ENCODE peak calls at places on chromosome 13, in five cellular contexts. K, Q, Z, H and G are unnamed samples. For H3K27me3, the result is how much of the 10 kb centered on the place peaks cover.

GRCh38 chr13:111326621-111326965 is 6.2 kb downstream of the TEX29 start:
- DNase-seq in K (no peak), Q (no peak), Z (no peak), H (no peak), G (no peak)

GRCh38 chr13:101434486-101434885 is 18.0 kb upstream of the ITGBL1 start:
- DNase-seq in K (no peak), Q (no peak), Z (no peak), H (no peak), G (no peak)

GRCh38 chr13:51645154-51645650 is 60.9 kb downstream of the WDFY2 start:
- DNase-seq in K (no peak), Q (no peak), Z (no peak), H (no peak), G (no peak)

GRCh38 chr13:72181661-72182060 is 314.7 kb upstream of the DACH1 start:
- DNase-seq in K (no peak), Q (no peak), Z (no peak), H (no peak), G (no peak)

GRCh38 chr13:27971776-27972618 is 2.9 kb upstream of the CDX2 start:
- DNase-seq in K (no peak), Q (no peak), Z (no peak), H (no peak), G (no peak)

GRCh38 chr13:28099396-28100148 is 804 bp downstream of the FLT3 start:
- DNase-seq in K (no peak), Q (no peak), Z (no peak), H (no peak), G (no peak)

GRCh38 chr13:98575009-98575866 is 1.7 kb downstream of the STK24 start:
- DNase-seq in K (no peak), Q (no peak), Z (no peak), H (no peak), G (no peak)

GRCh38 chr13:106566682-106567420 is 1.1 kb downstream of the ARGLU1 start:
- DNase-seq in K (peak), Q (peak), Z (peak), H (peak), G (no peak)

GRCh38 chr13:107534548-107534947 is 680.8 kb downstream of the LIG4 start:
- DNase-seq in K (no peak), Q (no peak), Z (no peak), H (no peak), G (no peak)

GRCh38 chr13:87622921-87623320 is 48.2 kb upstream of the SLITRK5 start:
- DNase-seq in K (no peak), Q (no peak), Z (no peak), H (no peak), G (no peak)

GRCh38 chr13:102707465-102707864 is 12.6 kb upstream of the METTL21C start:
- DNase-seq in K (no peak), Q (no peak), Z (no peak), H (no peak), G (no peak)

GRCh38 chr13:87680298-87680697 is 9.1 kb downstream of the SLITRK5 start:
- DNase-seq in K (no peak), Q (no peak), Z (no peak), H (no peak), G (no peak)

GRCh38 chr13:107276936-107277335 is 709.0 kb upstream of the ARGLU1 start:
- DNase-seq in K (no peak), Q (no peak), Z (no peak), H (no peak), G (no peak)

GRCh38 chr13:37686501-37686900 is 87.9 kb upstream of the POSTN start:
- DNase-seq in K (no peak), Q (no peak), Z (no peak), H (no peak), G (no peak)

GRCh38 chr13:48493851-48494250 is 39.0 kb downstream of the RCBTB2 start:
- DNase-seq in K (no peak), Q (no peak), Z (no peak), H (no peak), G (no peak)

GRCh38 chr13:98509271-98510155 is 67.4 kb downstream of the STK24 start:
- DNase-seq in K (no peak), Q (peak), Z (peak), H (no peak), G (no peak)

GRCh38 chr13:95146486-95146885 is 154.8 kb downstream of the ABCC4 start:
- DNase-seq in K (no peak), Q (no peak), Z (no peak), H (no peak), G (no peak)

GRCh38 chr13:40549500-40550094 is 116.8 kb downstream of the FOXO1 start:
- DNase-seq in K (no peak), Q (no peak), Z (no peak), H (no peak), G (no peak)

GRCh38 chr13:110055089-110055488 is 251.9 kb downstream of the COL4A1 start:
- DNase-seq in K (no peak), Q (no peak), Z (no peak), H (no peak), G (no peak)

GRCh38 chr13:48094404-48094780 is 512 bp downstream of the MED4 start:
- DNase-seq in K (no peak), Q (no peak), Z (no peak), H (no peak), G (no peak)

GRCh38 chr13:40181203-40181845 is 485.1 kb downstream of the FOXO1 start:
- DNase-seq in K (peak), Q (no peak), Z (no peak), H (no peak), G (no peak)

GRCh38 chr13:88031980-88032562 is 360.9 kb downstream of the SLITRK5 start:
- DNase-seq in K (no peak), Q (no peak), Z (no peak), H (no peak), G (no peak)

GRCh38 chr13:65971541-65971940 is 1258.6 kb downstream of the PCDH9 start:
- DNase-seq in K (no peak), Q (no peak), Z (no peak), H (no peak), G (no peak)

GRCh38 chr13:35617420-35617819 is 140.9 kb upstream of the MAB21L1 start:
- DNase-seq in K (no peak), Q (no peak), Z (no peak), H (no peak), G (no peak)

GRCh38 chr13:80881495-80882482 is 540.9 kb upstream of the SPRY2 start:
- DNase-seq in K (no peak), Q (no peak), Z (no peak), H (no peak), G (no peak)

GRCh38 chr13:30880756-30881155 is 25.3 kb upstream of the MEDAG start:
- DNase-seq in K (no peak), Q (peak), Z (no peak), H (no peak), G (no peak)

GRCh38 chr13:71661921-71662320 is 205.1 kb downstream of the DACH1 start:
- DNase-seq in K (no peak), Q (no peak), Z (no peak), H (no peak), G (no peak)

GRCh38 chr13:80716610-80717081 is 375.7 kb upstream of the SPRY2 start:
- DNase-seq in K (no peak), Q (no peak), Z (peak), H (peak), G (peak)

GRCh38 chr13:46010148-46010547 is 42.4 kb downstream of the ZC3H13 start:
- DNase-seq in K (no peak), Q (no peak), Z (no peak), H (no peak), G (no peak)

GRCh38 chr13:40220299-40220935 is 446.0 kb downstream of the FOXO1 start:
- DNase-seq in K (no peak), Q (no peak), Z (no peak), H (no peak), G (no peak)

GRCh38 chr13:98348476-98348875 is 171.4 kb upstream of the RNF113B start:
- DNase-seq in K (no peak), Q (no peak), Z (no peak), H (no peak), G (no peak)

GRCh38 chr13:75826391-75826790 is 190.3 kb downstream of the LMO7 start:
- DNase-seq in K (no peak), Q (no peak), Z (no peak), H (no peak), G (no peak)

GRCh38 chr13:89568276-89568675 is 1779.2 kb upstream of the MIR17HG start:
- DNase-seq in K (no peak), Q (no peak), Z (no peak), H (no peak), G (no peak)

GRCh38 chr13:52411629-52412028 is 5.7 kb upstream of the THSD1 start:
- DNase-seq in K (no peak), Q (no peak), Z (no peak), H (no peak), G (no peak)

GRCh38 chr13:67096418-67096817 is 133.7 kb downstream of the PCDH9 start:
- DNase-seq in K (no peak), Q (no peak), Z (no peak), H (no peak), G (no peak)

DNA sequence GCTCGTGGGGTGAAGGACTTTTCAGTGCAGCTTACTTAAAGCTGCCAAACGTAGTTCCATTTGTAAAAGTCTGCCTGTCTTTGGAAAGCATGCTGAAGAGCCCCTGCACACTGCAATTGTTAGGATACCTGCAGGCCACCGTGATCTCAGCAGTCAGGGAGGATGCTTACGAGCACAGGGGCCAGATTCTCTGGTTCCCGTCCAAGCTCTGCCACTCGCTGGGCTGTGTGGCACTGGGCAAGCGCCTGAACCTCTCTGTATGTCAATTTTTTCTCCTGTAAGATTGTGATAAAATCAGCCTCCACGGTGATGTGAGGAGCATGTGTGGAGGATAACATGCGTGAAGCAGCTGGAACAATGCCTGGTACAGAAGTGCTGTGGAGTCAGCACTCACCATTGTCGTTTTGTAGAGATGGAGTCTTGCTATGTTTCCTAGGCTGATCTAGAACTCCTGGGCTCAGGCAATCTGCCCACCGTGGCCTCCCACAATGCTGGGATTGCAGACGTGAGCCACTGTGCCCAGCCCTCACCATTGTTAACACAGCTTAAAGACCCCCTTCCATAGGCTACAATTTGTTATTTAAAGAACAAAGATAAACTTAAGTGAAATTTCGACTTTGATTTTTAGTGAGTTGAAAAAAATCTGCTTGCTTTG is 3.5 kb downstream of the ADPRHL1 start:
- DNase-seq in K (no peak), Q (no peak), Z (no peak), H (no peak), G (no peak)
- H3K27ac ChIP-seq in K (peak), Q (peak), Z (peak), H (peak), G (no peak)

GRCh38 chr13:21675095-21676007 is 4.5 kb downstream of the FGF9 start:
- DNase-seq in K (peak), Q (no peak), Z (peak), H (peak), G (no peak)
- H3K4me3 ChIP-seq in K (peak), Q (peak), Z (peak), H (peak), G (peak)

DNA sequence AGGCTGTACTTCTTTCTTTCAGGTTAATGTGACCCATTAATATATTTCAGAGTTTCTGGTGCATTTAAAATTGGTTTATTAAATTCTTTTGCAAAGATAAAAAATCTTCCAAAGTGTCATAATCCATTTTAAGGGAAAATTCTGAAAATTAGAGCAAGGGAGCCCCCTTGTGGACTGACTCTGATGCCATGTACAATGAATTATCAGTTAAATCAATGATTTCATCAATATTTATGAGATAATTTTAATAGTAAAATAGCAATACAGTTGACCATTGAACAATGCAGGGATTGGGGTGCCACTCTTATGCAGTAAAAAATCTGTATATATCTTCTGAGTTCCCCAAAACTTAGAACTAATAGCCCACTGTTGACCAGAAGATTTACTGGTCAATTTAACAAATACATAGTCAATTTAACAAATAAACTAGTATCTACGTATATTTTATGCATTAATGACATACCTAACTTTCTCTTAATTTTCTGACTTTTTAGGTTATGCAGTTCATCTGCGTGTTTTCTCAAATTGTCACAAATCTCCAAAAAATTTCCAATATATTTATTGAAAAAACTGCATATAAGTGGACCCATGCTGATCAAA is 479.1 kb upstream of the MIR17HG start:
- DNase-seq in K (peak), Q (peak), Z (no peak), H (no peak), G (no peak)
- H3K27me3 ChIP-seq in K (under half), Q (under half), Z (under half), H (under half), G (under half)

GRCh38 chr13:93226065-93226622 is 463 bp upstream of the GPC6 start:
- DNase-seq in K (no peak), Q (no peak), Z (no peak), H (no peak), G (no peak)
- H3K27ac ChIP-seq in K (no peak), Q (peak), Z (no peak), H (no peak), G (no peak)

GRCh38 chr13:78609464-78610205 is 6.3 kb upstream of the POU4F1 start:
- DNase-seq in K (no peak), Q (no peak), Z (no peak), H (no peak), G (no peak)

GRCh38 chr13:78606471-78607408 is 3.4 kb upstream of the POU4F1 start:
- DNase-seq in K (no peak), Q (no peak), Z (no peak), H (no peak), G (no peak)

GRCh38 chr13:78608705-78609463 is 5.5 kb upstream of the POU4F1 start:
- DNase-seq in K (no peak), Q (no peak), Z (no peak), H (no peak), G (no peak)

GRCh38 chr13:78607409-78608253 is 4.3 kb upstream of the POU4F1 start:
- DNase-seq in K (no peak), Q (no peak), Z (no peak), H (no peak), G (no peak)

DNA sequence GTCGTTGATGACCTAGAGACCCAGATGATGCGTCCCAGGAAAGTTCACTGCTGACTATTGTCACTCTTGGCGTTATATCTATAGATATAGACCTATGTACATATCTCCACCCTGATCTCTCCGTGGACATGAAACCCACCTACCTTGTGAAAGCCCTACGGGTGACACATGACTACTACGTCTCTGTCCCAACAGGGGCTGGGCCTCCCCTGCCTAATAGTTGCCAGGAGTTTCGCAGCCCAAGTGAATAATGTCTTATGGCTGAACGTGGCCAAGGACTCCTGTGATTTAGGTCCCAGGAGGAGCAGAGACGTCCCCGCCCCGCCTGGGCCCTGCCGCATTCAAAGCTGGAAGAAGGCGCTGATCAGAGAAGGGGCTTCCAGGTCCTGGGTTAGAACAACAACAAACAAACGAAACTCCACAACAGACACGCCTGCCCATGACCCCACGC is 4.9 kb upstream of the POU4F1 start:
- DNase-seq in K (no peak), Q (no peak), Z (no peak), H (no peak), G (no peak)
- H3K4me3 ChIP-seq in K (no peak), Q (peak), Z (peak), H (peak), G (no peak)